ENCODE peak calls at places on chromosomes 4 and X, in five cellular contexts. P is IMR-90, G is mammary epithelial cell, X is NB4, T is neural crest cell. H is an unnamed sample.

GRCh38 chr4:109848501-109848900 is 594 bp downstream of the LRIT3 start:
- DNase-seq in T (no peak), G (no peak), P (no peak), X (no peak), H (no peak)

GRCh38 chrX:18160369-18160768 is 60.3 kb downstream of the BEND2 start:
- DNase-seq in X (no peak), T (no peak), P (no peak), G (no peak), H (no peak)

GRCh38 chr4:79848329-79848728 is 224.7 kb downstream of the ANTXR2 start:
- DNase-seq in T (no peak), X (no peak), G (no peak), P (no peak), H (no peak)

GRCh38 chrX:40101430-40101802 is 3.7 kb upstream of the BCOR start:
- DNase-seq in T (no peak), G (no peak), P (no peak), X (peak; percentile 26), H (no peak)

GRCh38 chr4:123257563-123257962 is 139.0 kb upstream of the SPRY1 start:
- DNase-seq in G (no peak), P (no peak), T (no peak), X (no peak), H (no peak)

GRCh38 chrX:11408783-11409182 is 115.6 kb downstream of the AMELX start:
- DNase-seq in G (no peak), P (no peak), X (no peak), T (no peak), H (no peak)

GRCh38 chrX:51802917-51803688 is 59.9 kb downstream of the GSPT2 start:
- DNase-seq in P (peak; percentile 67), X (no peak), T (peak; percentile 28), G (peak; percentile 56), H (no peak)

GRCh38 chr4:1851575-1852415 is 4.2 kb downstream of the LETM1 start:
- DNase-seq in T (no peak), P (no peak), X (no peak), G (no peak), H (no peak)

DNA sequence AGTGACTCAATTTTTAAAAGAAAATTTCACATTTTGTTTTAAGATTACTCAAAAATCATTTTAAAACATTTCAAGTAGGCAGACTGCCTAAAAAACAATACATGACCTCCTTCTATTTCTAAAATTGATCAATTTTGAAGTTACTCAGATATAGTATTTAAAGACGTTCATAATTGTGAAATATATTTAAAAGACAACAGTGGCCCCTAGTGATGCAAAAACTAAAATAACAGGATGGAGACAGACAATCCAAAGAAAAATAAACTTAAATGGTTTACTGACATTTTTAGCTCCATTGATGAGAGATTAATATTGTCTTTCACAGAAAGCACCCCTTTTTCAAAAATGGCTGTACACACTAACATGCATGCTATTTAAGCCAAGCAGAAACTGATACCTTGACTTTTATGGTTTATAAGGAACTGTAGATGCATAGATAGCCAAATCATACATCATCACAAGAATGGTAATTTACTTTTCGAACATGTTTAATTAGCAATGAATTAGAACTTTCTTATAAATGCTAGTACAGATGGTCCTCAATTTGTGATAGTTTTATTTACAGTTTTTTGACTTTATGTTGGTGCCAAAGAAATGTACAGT is 69.8 kb upstream of the FAT4 start:
- DNase-seq in X (no peak), T (no peak), P (peak; percentile 47), G (peak; percentile 14), H (no peak)
- TF ChIP-seq CTCF in X (no peak), T (peak; percentile 68), P (peak; percentile 54), G (peak; percentile 27), H (no peak)

GRCh38 chrX:123173833-123174232 is 10.2 kb upstream of the GRIA3 start:
- DNase-seq in T (no peak), X (peak; percentile 22), P (no peak), G (no peak), H (no peak)
- TF ChIP-seq CTCF in T (peak; percentile 44), X (peak; percentile 9), P (peak; percentile 18), G (peak; percentile 8), H (no peak)

GRCh38 chr4:83074086-83074704 is 39.2 kb downstream of the COPS4 start:
- DNase-seq in T (peak; percentile 38), P (peak; percentile 82), X (peak; percentile 88), G (peak; percentile 61), H (no peak)
- TF ChIP-seq CTCF in T (peak; percentile 87), P (peak; percentile 72), X (peak; percentile 77), G (peak; percentile 87), H (no peak)

GRCh38 chr4:87839309-87839946 is 6.7 kb downstream of the MEPE start:
- DNase-seq in G (peak; percentile 23), P (peak; percentile 49), T (no peak), X (peak; percentile 58), H (no peak)
- TF ChIP-seq CTCF in G (peak; percentile 60), P (peak; percentile 68), T (peak; percentile 81), X (peak; percentile 44), H (peak; percentile 12)